ENCODE peak calls at places on chromosomes 5 and 9, in nine cellular contexts. B, P, H, Y, I, E, F, X and G are unnamed samples. For H3K4me1, the result is how much of the 10 kb centered on the place peaks cover.

GRCh38 chr5:143233020-143233419 is 170.5 kb downstream of the NR3C1 start:
- DNase-seq in F (no peak), H (no peak), X (no peak), E (no peak), B (no peak), P (no peak), Y (no peak), I (peak), G (no peak)

GRCh38 chr5:140966293-140967225 is at the start of gene PCDHAC2:
- DNase-seq in F (peak), I (peak), P (no peak), X (peak), E (no peak), H (peak), B (no peak), Y (peak), G (no peak)

GRCh38 chr5:32512916-32513315 is 68.4 kb upstream of the ZFR start:
- DNase-seq in B (no peak), H (no peak), E (no peak), X (no peak), Y (no peak), I (no peak), P (no peak), F (no peak), G (no peak)

GRCh38 chr5:88509403-88509802 is 240.8 kb upstream of the TMEM161B start:
- DNase-seq in X (no peak), E (no peak), B (no peak), F (no peak), I (no peak), H (no peak), P (no peak), Y (no peak), G (no peak)

GRCh38 chr5:145791866-145792265 is 43.3 kb downstream of the PRELID2 start:
- DNase-seq in E (no peak), F (no peak), P (no peak), H (no peak), Y (no peak), I (no peak), X (no peak), B (no peak), G (no peak)

GRCh38 chr5:15720515-15720914 is 220.5 kb downstream of the FBXL7 start:
- DNase-seq in I (no peak), B (no peak), Y (no peak), F (no peak), H (no peak), P (no peak), E (no peak), X (no peak), G (no peak)

GRCh38 chr5:93325946-93326345 is 255.1 kb downstream of the NR2F1-AS1 start:
- DNase-seq in Y (no peak), P (no peak), B (no peak), X (no peak), H (no peak), F (no peak), I (no peak), E (no peak), G (no peak)

GRCh38 chr9:32411753-32412152 is 27.3 kb downstream of the ACO1 start:
- DNase-seq in Y (no peak), E (no peak), I (no peak), X (no peak), P (no peak), B (no peak), F (no peak), H (no peak), G (no peak)

GRCh38 chr9:109206670-109207069 is 39.6 kb upstream of the FRRS1L start:
- DNase-seq in E (no peak), P (no peak), X (no peak), Y (no peak), H (no peak), F (no peak), I (no peak), B (no peak), G (no peak)

GRCh38 chr9:32468740-32469139 is 57.3 kb downstream of the RIGI start:
- DNase-seq in B (no peak), P (no peak), H (no peak), X (no peak), I (no peak), Y (no peak), F (no peak), E (no peak), G (no peak)

GRCh38 chr5:15821506-15821905 is 321.5 kb downstream of the FBXL7 start:
- DNase-seq in X (no peak), Y (no peak), F (no peak), I (peak), P (no peak), E (no peak), B (no peak), H (peak), G (no peak)

GRCh38 chr9:107683566-107683965 is 194.0 kb upstream of the KLF4 start:
- DNase-seq in H (no peak), I (no peak), Y (peak), P (no peak), E (no peak), X (no peak), B (no peak), F (no peak), G (no peak)

GRCh38 chr5:39149966-39150365 is 69.4 kb downstream of the FYB1 start:
- DNase-seq in X (no peak), B (no peak), E (no peak), I (no peak), P (no peak), H (no peak), Y (no peak), F (no peak), G (no peak)

GRCh38 chr9:98873535-98874432 is 66.3 kb downstream of the GALNT12 start:
- DNase-seq in X (peak), E (no peak), F (no peak), H (no peak), Y (peak), B (no peak), I (peak), P (no peak), G (no peak)

GRCh38 chr5:98214240-98215051 is 559.0 kb upstream of the RGMB start:
- DNase-seq in P (no peak), H (no peak), Y (no peak), F (no peak), B (no peak), I (peak), X (peak), E (no peak), G (no peak)

GRCh38 chr5:45578270-45578669 is 117.9 kb downstream of the HCN1 start:
- DNase-seq in X (peak), B (no peak), H (peak), E (no peak), F (no peak), Y (no peak), I (no peak), P (no peak), G (no peak)

GRCh38 chr5:40551706-40552557 is 127.8 kb upstream of the PTGER4 start:
- DNase-seq in H (peak), P (no peak), F (peak), Y (no peak), X (peak), B (no peak), I (peak), E (no peak), G (no peak)

GRCh38 chr5:93574041-93574938 is 6.7 kb downstream of the NR2F1-AS1 start:
- DNase-seq in P (no peak), I (no peak), H (no peak), B (no peak), Y (no peak), E (no peak), X (no peak), F (no peak), G (no peak)

GRCh38 chr9:20630241-20630943 is 8.1 kb upstream of the MLLT3 start:
- DNase-seq in H (no peak), I (no peak), Y (no peak), P (no peak), X (no peak), F (no peak), E (no peak), B (no peak), G (no peak)

GRCh38 chr5:121325930-121326329 is 525.8 kb upstream of the FTMT start:
- DNase-seq in X (peak), E (no peak), I (no peak), Y (no peak), P (no peak), F (no peak), H (no peak), B (no peak), G (no peak)

GRCh38 chr9:104843644-104844226 is 79.8 kb downstream of the NIPSNAP3B start:
- DNase-seq in I (no peak), E (no peak), Y (no peak), X (no peak), H (no peak), B (no peak), F (no peak), P (no peak), G (no peak)

GRCh38 chr5:136656811-136657210 is 291.5 kb upstream of the TRPC7 start:
- DNase-seq in B (no peak), H (peak), P (no peak), E (no peak), I (peak), X (peak), Y (no peak), F (no peak), G (no peak)

GRCh38 chr9:8223861-8224260 is 424.3 kb upstream of the DMAC1 start:
- DNase-seq in B (no peak), I (no peak), F (no peak), H (no peak), P (no peak), E (no peak), Y (no peak), X (no peak), G (no peak)

GRCh38 chr5:140595538-140595937 is 30.9 kb downstream of the SLC35A4 start:
- DNase-seq in I (no peak), H (no peak), B (no peak), F (no peak), E (no peak), Y (peak), P (no peak), X (peak), G (no peak)

GRCh38 chr9:110115868-110116542 is 92.0 kb downstream of the C9orf152 start:
- DNase-seq in X (peak), H (peak), P (no peak), B (no peak), F (no peak), Y (no peak), I (peak), E (no peak), G (no peak)

GRCh38 chr5:170497311-170498038 is 6.3 kb upstream of the KCNIP1 start:
- DNase-seq in E (no peak), I (peak), X (no peak), F (no peak), B (no peak), P (no peak), H (no peak), Y (no peak), G (no peak)

GRCh38 chr9:118961857-118962256 is 407.4 kb downstream of the BRINP1 start:
- DNase-seq in X (no peak), F (peak), E (no peak), B (no peak), I (no peak), P (no peak), Y (no peak), H (peak), G (no peak)

GRCh38 chr9:137818286-137818685 is 59.3 kb upstream of the CACNA1B start:
- DNase-seq in F (no peak), Y (no peak), I (no peak), B (no peak), P (no peak), E (no peak), H (no peak), X (no peak), G (no peak)

GRCh38 chr5:75040973-75041372 is 11.4 kb downstream of the GCNT4 start:
- DNase-seq in X (peak), I (peak), P (no peak), B (no peak), E (no peak), Y (no peak), F (no peak), H (no peak), G (no peak)

GRCh38 chr9:121642758-121643157 is 8.7 kb upstream of the DAB2IP start:
- DNase-seq in P (no peak), E (no peak), F (no peak), I (no peak), H (no peak), X (no peak), B (no peak), Y (no peak), G (no peak)

GRCh38 chr9:12853021-12853420 is 78.2 kb downstream of the LURAP1L start:
- DNase-seq in I (no peak), B (no peak), P (no peak), F (no peak), Y (no peak), X (peak), E (no peak), H (no peak), G (no peak)

GRCh38 chr5:14476791-14477435 is 104.7 kb upstream of the OTULINL start:
- DNase-seq in X (peak), E (no peak), F (no peak), Y (no peak), P (no peak), H (peak), I (peak), B (no peak), G (no peak)

GRCh38 chr5:76714771-76715483 is 999 bp upstream of the F2R start:
- DNase-seq in F (peak), Y (no peak), E (no peak), X (no peak), B (peak), H (no peak), I (peak), P (no peak), G (no peak)

GRCh38 chr5:139810341-139811075 is 14.9 kb downstream of the PSD2 start:
- DNase-seq in B (no peak), E (no peak), F (no peak), X (no peak), Y (no peak), H (no peak), P (no peak), I (no peak), G (no peak)

GRCh38 chr5:129903466-129904101 is 681 bp upstream of the CHSY3 start:
- DNase-seq in P (no peak), B (no peak), E (no peak), F (no peak), H (no peak), I (no peak), X (no peak), Y (no peak), G (no peak)

GRCh38 chr5:167295686-167296015 is 995.8 kb upstream of the WWC1 start:
- DNase-seq in P (no peak), I (peak), E (no peak), F (no peak), X (no peak), B (no peak), H (no peak), Y (no peak), G (no peak)

DNA sequence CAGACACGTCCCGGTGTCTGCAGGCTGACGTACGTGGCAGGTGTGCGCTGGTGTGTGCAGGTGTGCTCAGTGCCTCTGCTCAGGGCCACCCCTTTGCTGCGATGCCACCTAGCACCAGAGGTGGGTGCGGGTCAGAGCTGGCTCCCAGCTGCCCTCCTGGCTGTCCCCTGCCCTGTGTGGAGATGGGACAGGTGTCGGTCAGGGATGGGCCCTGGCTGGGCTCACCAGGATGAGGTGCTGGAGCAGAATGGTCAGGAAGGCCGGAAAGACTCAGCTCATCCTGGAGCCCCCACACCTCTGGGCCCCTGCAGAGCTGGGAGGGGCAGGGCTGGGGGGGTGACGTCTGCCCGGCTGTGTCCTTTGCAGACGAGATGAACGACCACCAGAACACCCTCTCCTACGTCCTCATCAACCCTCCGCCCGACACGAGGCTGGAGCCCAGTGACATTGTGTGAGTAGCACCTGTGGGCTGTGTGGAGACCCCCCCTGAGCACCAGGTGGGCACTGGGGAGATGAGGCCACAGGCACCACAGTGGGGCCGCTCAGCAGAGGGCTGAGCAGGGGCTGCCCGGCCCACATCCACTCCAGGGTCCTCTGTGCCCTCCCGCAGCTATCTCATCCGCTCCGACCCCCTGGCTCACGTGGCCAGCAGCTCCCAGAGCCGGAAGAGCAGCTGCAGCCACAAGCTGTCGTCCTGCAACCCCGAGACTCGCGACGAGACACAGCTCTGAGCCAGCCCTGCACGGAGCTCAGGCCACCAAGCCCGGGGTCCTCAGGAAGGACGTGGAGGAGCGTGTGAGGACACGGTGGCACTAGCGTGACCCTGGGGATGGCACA is 89.7 kb downstream of the KCNT1 start:
- DNase-seq in X (no peak), B (no peak), H (no peak), F (no peak), I (no peak), Y (no peak), P (no peak), E (no peak), G (no peak)
- H3K27ac ChIP-seq in X (no peak), B (no peak), H (no peak), F (no peak), I (no peak), Y (no peak), P (no peak), E (no peak), G (no peak)

DNA sequence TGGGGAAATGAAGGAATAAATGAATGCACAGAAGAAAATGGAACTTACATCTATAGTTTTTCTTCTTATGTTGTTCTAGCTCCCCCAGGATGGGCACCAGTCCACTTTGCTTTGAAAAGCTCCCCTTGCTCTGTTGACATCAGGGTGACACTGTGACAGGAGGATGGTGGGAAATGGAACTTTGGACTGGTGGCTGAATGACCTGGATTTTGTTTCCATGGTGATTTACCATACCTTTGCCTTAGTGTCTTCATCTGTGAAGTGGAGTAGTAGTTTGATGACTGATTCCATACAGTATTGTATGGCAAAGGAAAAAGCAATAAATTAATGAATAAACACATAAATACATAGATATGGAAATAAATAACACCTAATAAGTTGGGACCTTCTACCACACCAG is 294.7 kb downstream of the KIF4B start:
- DNase-seq in Y (no peak), F (no peak), B (no peak), X (no peak), P (no peak), H (no peak), E (no peak), I (no peak), G (no peak)
- H3K4me3 ChIP-seq in Y (no peak), F (no peak), B (no peak), X (no peak), P (no peak), H (no peak), E (no peak), I (no peak), G (no peak)

DNA sequence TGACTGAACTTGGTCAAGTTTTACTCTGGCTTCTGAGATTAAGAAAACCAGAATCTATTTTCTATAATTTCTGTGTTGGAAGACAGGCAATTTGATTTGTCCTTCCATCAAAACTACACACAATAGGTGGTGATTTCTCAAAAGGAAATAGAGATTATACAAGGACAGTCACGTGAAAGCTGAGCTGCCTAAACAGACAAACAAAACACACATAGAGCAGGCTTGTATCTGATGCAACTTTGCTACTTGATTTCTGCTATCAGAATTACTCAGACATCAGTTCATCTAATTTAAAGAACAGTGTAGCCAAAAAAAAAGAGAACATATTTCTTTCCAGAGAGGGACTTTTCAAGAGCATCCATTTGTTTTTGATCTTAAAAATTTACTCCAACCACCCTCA is 2128.3 kb upstream of the C9orf72 start:
- DNase-seq in P (no peak), Y (no peak), X (no peak), I (no peak), B (no peak), F (no peak), H (peak), E (no peak), G (no peak)
- H3K4me1 ChIP-seq in P (under half), Y (under half), X (under half), I (under half), B (under half), F (under half), H (under half), E (under half), G (under half)

DNA sequence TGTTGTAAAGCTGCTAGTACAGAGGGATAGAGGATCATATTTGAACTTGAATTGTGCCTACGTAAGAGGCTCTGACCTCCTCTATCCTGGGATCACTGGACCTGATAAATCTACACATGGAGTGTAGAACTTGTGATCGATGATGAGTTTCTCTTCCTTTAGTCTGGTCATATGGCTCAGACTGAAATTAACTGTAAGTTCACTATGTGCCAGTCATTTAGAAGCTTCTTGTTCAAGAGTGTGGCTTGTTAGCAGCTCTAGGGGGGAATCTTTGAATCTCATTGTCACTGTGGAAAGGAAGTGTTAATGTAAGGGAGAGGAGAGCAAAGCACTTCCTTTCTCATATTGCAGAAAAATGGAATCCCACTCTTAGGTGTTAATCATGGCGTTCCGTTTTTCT is 12.1 kb downstream of the ZBTB34 start:
- DNase-seq in X (no peak), E (no peak), H (no peak), I (no peak), F (no peak), P (no peak), B (no peak), Y (no peak), G (no peak)
- H3K27ac ChIP-seq in X (no peak), E (no peak), H (no peak), I (peak), F (no peak), P (no peak), B (no peak), Y (no peak), G (no peak)

DNA sequence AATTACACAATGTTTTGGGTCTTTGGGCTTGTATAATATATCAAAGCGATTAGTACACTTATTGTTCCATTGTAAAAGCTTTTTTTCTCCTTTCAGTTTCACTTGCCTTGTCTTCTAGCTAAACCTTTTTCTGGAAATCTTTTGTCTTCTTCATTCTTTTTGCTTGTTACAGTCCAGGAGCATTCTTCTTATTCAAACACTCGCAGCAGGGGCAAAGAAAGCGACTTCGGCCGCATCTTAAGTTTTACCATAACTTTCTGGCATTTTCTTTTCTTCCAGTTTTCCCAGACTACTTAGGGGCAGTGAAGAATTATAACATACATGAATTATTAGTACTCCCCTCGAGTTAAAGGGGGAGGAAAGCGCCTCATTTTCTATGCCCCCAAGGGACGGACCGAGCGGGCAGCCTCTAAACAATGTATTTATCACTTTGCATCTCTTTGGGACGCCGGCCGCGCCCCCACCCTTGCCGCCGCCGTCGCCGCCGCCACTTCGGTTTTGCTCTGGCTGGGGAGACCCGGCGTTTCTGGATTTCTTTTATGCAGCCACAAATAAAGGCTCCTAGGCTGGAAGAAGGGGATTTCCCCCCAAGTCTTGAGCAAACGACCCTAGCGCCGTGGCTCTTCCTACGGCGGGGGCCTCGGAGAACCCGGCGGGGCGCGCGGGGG is 7.5 kb upstream of the NEUROG1 start:
- DNase-seq in X (no peak), F (no peak), P (no peak), E (no peak), I (no peak), H (no peak), B (no peak), Y (no peak), G (no peak)
- H3K4me3 ChIP-seq in X (no peak), F (peak), P (peak), E (no peak), I (peak), H (no peak), B (peak), Y (peak), G (peak)